ENCODE peak calls at places on chromosome 22, in ten cellular contexts. Q, N, P, M, A, F, H, L, Z and W are unnamed samples. For H3K27me3 and H3K4me1, the result is how much of the 10 kb centered on the place peaks cover.

GRCh38 chr22:19880786-19881569 is 26.3 kb upstream of the GNB1L start:
- DNase-seq in Q (no peak), N (peak), P (peak), M (peak), A (no peak), F (peak), H (no peak), L (peak), Z (no peak), W (peak)

GRCh38 chr22:46537946-46538815 is 761 bp upstream of the CELSR1 start:
- DNase-seq in Q (no peak), N (peak), P (peak), M (no peak), A (no peak), F (no peak), H (no peak), L (peak), Z (no peak), W (peak)

GRCh38 chr22:18104566-18104965 is 6.0 kb upstream of the TUBA8 start:
- DNase-seq in Q (no peak), N (peak), P (no peak), M (no peak), A (no peak), F (no peak), H (no peak), L (no peak), Z (peak), W (no peak)

GRCh38 chr22:20992056-20992442 is 9.9 kb downstream of the THAP7 start:
- DNase-seq in Q (no peak), N (no peak), P (no peak), M (no peak), A (no peak), F (no peak), H (no peak), L (no peak), Z (no peak), W (no peak)

GRCh38 chr22:49305966-49306631 is 521.6 kb downstream of the BRD1 start:
- DNase-seq in Q (peak), N (peak), P (no peak), M (no peak), A (no peak), F (no peak), H (no peak), L (no peak), Z (no peak), W (no peak)

GRCh38 chr22:49768077-49768476 is 59.6 kb downstream of the BRD1 start:
- DNase-seq in Q (peak), N (no peak), P (no peak), M (peak), A (no peak), F (no peak), H (peak), L (no peak), Z (no peak), W (no peak)

GRCh38 chr22:27148886-27149470 is 491.6 kb downstream of the MIAT start:
- DNase-seq in Q (no peak), N (no peak), P (no peak), M (no peak), A (no peak), F (no peak), H (no peak), L (no peak), Z (no peak), W (no peak)

GRCh38 chr22:47929073-47929472 is 1166.6 kb downstream of the TBC1D22A start:
- DNase-seq in Q (no peak), N (no peak), P (no peak), M (no peak), A (no peak), F (no peak), H (no peak), L (no peak), Z (no peak), W (no peak)

GRCh38 chr22:26643368-26644100 is 13.9 kb upstream of the MIAT start:
- DNase-seq in Q (no peak), N (no peak), P (no peak), M (no peak), A (peak), F (no peak), H (no peak), L (no peak), Z (no peak), W (no peak)

GRCh38 chr22:35409783-35410662 is 10.1 kb downstream of the MCM5 start:
- DNase-seq in Q (no peak), N (peak), P (no peak), M (peak), A (no peak), F (no peak), H (peak), L (no peak), Z (no peak), W (no peak)

GRCh38 chr22:28444659-28445058 is 235.0 kb downstream of the TTC28 start:
- DNase-seq in Q (no peak), N (no peak), P (no peak), M (no peak), A (no peak), F (no peak), H (no peak), L (no peak), Z (no peak), W (no peak)

GRCh38 chr22:35109613-35110012 is 43.7 kb downstream of the ISX start:
- DNase-seq in Q (no peak), N (no peak), P (no peak), M (no peak), A (no peak), F (no peak), H (no peak), L (no peak), Z (peak), W (no peak)

GRCh38 chr22:33922268-33922667 is 2.0 kb upstream of the LARGE1 start:
- DNase-seq in Q (peak), N (peak), P (peak), M (no peak), A (no peak), F (no peak), H (peak), L (no peak), Z (peak), W (peak)

GRCh38 chr22:28801845-28802594 is 1.7 kb upstream of the XBP1 start:
- DNase-seq in Q (peak), N (peak), P (no peak), M (no peak), A (no peak), F (no peak), H (no peak), L (no peak), Z (peak), W (no peak)

GRCh38 chr22:19115628-19116027 is 6.6 kb downstream of the DGCR2 start:
- DNase-seq in Q (no peak), N (peak), P (no peak), M (no peak), A (no peak), F (no peak), H (no peak), L (no peak), Z (no peak), W (no peak)

GRCh38 chr22:49930596-49931412 is 12.4 kb downstream of the CRELD2 start:
- DNase-seq in Q (peak), N (no peak), P (peak), M (peak), A (no peak), F (peak), H (peak), L (peak), Z (peak), W (peak)

GRCh38 chr22:47150426-47150825 is 388.0 kb downstream of the TBC1D22A start:
- DNase-seq in Q (no peak), N (no peak), P (no peak), M (no peak), A (no peak), F (no peak), H (no peak), L (no peak), Z (no peak), W (no peak)

GRCh38 chr22:19875531-19876313 is 21.0 kb upstream of the GNB1L start:
- DNase-seq in Q (no peak), N (peak), P (no peak), M (peak), A (no peak), F (no peak), H (no peak), L (no peak), Z (no peak), W (peak)

GRCh38 chr22:20810645-20811044 is 36.7 kb downstream of the SERPIND1 start:
- DNase-seq in Q (peak), N (no peak), P (no peak), M (no peak), A (no peak), F (no peak), H (no peak), L (no peak), Z (no peak), W (no peak)

GRCh38 chr22:26610072-26610958 is 7.5 kb downstream of the CRYBB1 start:
- DNase-seq in Q (no peak), N (peak), P (peak), M (no peak), A (peak), F (no peak), H (no peak), L (peak), Z (peak), W (no peak)

GRCh38 chr22:41826001-41826400 is 6.9 kb upstream of the SREBF2 start:
- DNase-seq in Q (no peak), N (no peak), P (no peak), M (no peak), A (no peak), F (no peak), H (no peak), L (no peak), Z (no peak), W (no peak)

GRCh38 chr22:19871845-19872778 is 17.4 kb upstream of the GNB1L start:
- DNase-seq in Q (peak), N (peak), P (no peak), M (peak), A (no peak), F (no peak), H (peak), L (no peak), Z (no peak), W (no peak)

GRCh38 chr22:27573992-27574391 is 227.6 kb downstream of the MN1 start:
- DNase-seq in Q (no peak), N (no peak), P (no peak), M (no peak), A (no peak), F (no peak), H (no peak), L (no peak), Z (no peak), W (no peak)

GRCh38 chr22:27895600-27895999 is 23.5 kb downstream of the PITPNB start:
- DNase-seq in Q (no peak), N (no peak), P (no peak), M (no peak), A (no peak), F (no peak), H (no peak), L (no peak), Z (no peak), W (no peak)

GRCh38 chr22:46064236-46064965 is 85.9 kb upstream of the PPARA start:
- DNase-seq in Q (no peak), N (peak), P (peak), M (peak), A (no peak), F (no peak), H (no peak), L (peak), Z (no peak), W (no peak)

GRCh38 chr22:47797546-47797945 is 1035.1 kb downstream of the TBC1D22A start:
- DNase-seq in Q (no peak), N (no peak), P (no peak), M (no peak), A (no peak), F (no peak), H (no peak), L (no peak), Z (no peak), W (no peak)

GRCh38 chr22:26401726-26402125 is 27.3 kb upstream of the ASPHD2 start:
- DNase-seq in Q (no peak), N (no peak), P (no peak), M (no peak), A (no peak), F (peak), H (no peak), L (no peak), Z (no peak), W (no peak)

GRCh38 chr22:20522828-20523117 is 15.4 kb downstream of the MED15 start:
- DNase-seq in Q (no peak), N (no peak), P (no peak), M (no peak), A (no peak), F (no peak), H (no peak), L (no peak), Z (no peak), W (no peak)

GRCh38 chr22:46251266-46251665 is 1.2 kb upstream of the CDPF1 start:
- DNase-seq in Q (no peak), N (no peak), P (no peak), M (no peak), A (no peak), F (no peak), H (no peak), L (no peak), Z (no peak), W (no peak)

GRCh38 chr22:45585437-45585755 is 82.7 kb downstream of the FBLN1 start:
- DNase-seq in Q (no peak), N (peak), P (no peak), M (no peak), A (no peak), F (no peak), H (peak), L (no peak), Z (no peak), W (no peak)

GRCh38 chr22:45903355-45904149 is 73.4 kb downstream of the WNT7B start:
- DNase-seq in Q (no peak), N (peak), P (peak), M (peak), A (no peak), F (no peak), H (peak), L (peak), Z (no peak), W (no peak)

GRCh38 chr22:45204751-45205623 is 35.7 kb downstream of the KIAA0930 start:
- DNase-seq in Q (no peak), N (peak), P (no peak), M (no peak), A (no peak), F (no peak), H (no peak), L (no peak), Z (no peak), W (no peak)

GRCh38 chr22:28802595-28803087 is 2.3 kb upstream of the XBP1 start:
- DNase-seq in Q (no peak), N (no peak), P (no peak), M (no peak), A (no peak), F (no peak), H (no peak), L (no peak), Z (peak), W (no peak)

GRCh38 chr22:42033263-42034181 is 34.9 kb downstream of the WBP2NL start:
- DNase-seq in Q (no peak), N (no peak), P (no peak), M (no peak), A (no peak), F (no peak), H (no peak), L (no peak), Z (no peak), W (no peak)

GRCh38 chr22:46063861-46064235 is 86.5 kb upstream of the PPARA start:
- DNase-seq in Q (no peak), N (no peak), P (peak), M (peak), A (no peak), F (no peak), H (no peak), L (peak), Z (no peak), W (no peak)

GRCh38 chr22:32996702-32997101 is 61.5 kb downstream of the SYN3 start:
- DNase-seq in Q (no peak), N (no peak), P (peak), M (peak), A (no peak), F (no peak), H (peak), L (no peak), Z (peak), W (no peak)

GRCh38 chr22:34055525-34056200 is 135.4 kb upstream of the LARGE1 start:
- DNase-seq in Q (no peak), N (no peak), P (peak), M (no peak), A (no peak), F (no peak), H (no peak), L (no peak), Z (peak), W (peak)

GRCh38 chr22:17172172-17172833 is 13.2 kb upstream of the HDHD5 start:
- DNase-seq in Q (peak), N (no peak), P (peak), M (no peak), A (no peak), F (no peak), H (peak), L (no peak), Z (no peak), W (no peak)

GRCh38 chr22:49026476-49027121 is 801.1 kb downstream of the BRD1 start:
- DNase-seq in Q (no peak), N (peak), P (no peak), M (no peak), A (no peak), F (no peak), H (no peak), L (no peak), Z (no peak), W (peak)

DNA sequence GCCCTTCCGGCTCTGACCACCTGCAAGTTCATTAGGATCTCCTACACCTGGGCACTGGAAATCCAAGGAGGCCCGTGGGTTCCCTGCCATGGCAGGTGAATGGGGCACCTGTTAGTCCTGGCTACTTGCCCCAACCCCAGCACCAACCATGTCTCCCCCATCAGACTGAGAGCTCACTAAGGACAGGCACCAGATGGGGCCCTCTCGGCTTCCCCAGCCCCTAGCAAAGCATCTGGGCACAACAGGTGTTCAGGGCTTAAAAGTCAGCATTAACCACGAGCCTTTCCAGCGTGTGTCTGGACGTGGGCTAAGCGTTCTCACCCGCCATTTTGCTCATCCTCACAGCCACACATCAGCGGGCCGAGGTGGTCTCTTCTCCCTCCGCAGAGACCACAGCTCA is 2.2 kb downstream of the SULT4A1 start:
- DNase-seq in Q (no peak), N (peak), P (no peak), M (peak), A (no peak), F (no peak), H (no peak), L (no peak), Z (no peak), W (no peak)
- H3K27me3 ChIP-seq in Q (under half), N (under half), P (under half), M (half or more), A (under half), F (under half), H (under half), L (under half), Z (under half), W (under half)

DNA sequence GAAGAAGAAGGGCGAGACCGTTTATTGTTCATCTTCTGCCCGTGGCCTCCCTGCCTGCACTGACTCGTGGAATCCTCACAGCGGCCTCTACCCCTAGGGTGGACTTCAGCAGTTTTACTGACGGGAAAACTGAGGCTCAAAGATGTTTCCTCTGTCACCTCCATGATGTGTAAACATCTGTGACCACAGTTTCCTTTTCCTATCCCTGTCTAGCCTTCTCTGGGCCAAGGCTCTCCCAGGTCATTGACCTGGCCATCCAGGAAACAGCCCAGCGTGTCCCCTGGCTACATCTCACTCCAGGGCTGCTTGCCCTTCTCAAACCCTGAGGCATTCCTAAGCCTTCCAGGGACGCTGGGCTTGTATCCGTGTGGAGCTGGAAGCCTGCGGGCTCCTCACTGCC is 49.0 kb upstream of the GCAT start:
- DNase-seq in Q (no peak), N (no peak), P (no peak), M (no peak), A (no peak), F (no peak), H (no peak), L (no peak), Z (no peak), W (no peak)
- H3K4me1 ChIP-seq in Q (under half), N (under half), P (under half), M (under half), A (under half), F (under half), H (under half), L (under half), Z (under half), W (under half)

DNA sequence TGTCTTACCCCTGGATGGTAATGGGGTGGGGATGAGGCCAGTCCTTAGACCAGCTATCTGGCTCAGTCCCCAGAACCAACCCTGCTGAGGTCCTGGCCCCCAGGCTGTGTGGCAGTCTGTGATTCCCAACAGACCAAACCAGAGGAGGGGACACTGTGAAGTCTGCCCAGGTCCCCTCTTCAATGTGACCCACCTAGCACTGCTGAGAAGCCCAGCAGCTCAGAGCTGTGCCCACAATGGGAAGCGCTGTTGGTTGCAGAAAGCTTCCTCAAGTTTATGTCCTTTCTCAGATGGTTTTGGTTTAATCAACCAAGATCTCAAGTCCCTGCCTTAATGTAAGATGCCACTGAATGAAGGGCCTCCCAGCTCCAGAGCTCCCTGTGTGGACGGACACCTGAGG is 114.7 kb upstream of the IGLL5 start:
- DNase-seq in Q (no peak), N (no peak), P (no peak), M (no peak), A (no peak), F (no peak), H (no peak), L (no peak), Z (no peak), W (no peak)
- H3K27me3 ChIP-seq in Q (under half), N (under half), P (under half), M (under half), A (under half), F (under half), H (under half), L (under half), Z (under half), W (half or more)

GRCh38 chr22:30310881-30311771 is 15.6 kb downstream of the TBC1D10A start:
- DNase-seq in Q (peak), N (peak), P (peak), M (peak), A (no peak), F (no peak), H (peak), L (peak), Z (peak), W (no peak)
- H3K4me1 ChIP-seq in Q (half or more), N (half or more), P (half or more), M (under half), A (half or more), F (under half), H (half or more), L (half or more), Z (under half), W (under half)

DNA sequence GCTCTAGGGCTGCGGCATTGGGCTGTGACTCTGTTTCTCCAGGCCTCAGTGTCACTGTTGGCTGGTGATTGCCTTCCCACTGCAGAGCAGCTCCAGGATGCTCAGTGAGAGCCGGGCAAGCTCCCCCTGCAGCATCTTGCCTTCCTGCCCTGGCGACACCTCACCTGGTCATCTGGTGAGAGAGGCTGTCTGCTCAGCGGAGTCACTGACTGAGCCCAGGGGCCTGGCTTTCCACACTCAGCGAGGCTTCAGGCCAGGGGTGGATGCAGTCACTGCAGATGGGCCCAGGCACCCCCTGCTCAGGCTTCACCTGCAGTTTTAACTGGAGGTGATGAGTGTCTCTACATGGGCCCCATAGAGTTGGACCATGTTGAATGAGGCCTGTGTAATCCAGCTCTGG is 136.8 kb downstream of the CACNA1I start:
- DNase-seq in Q (no peak), N (no peak), P (no peak), M (no peak), A (no peak), F (no peak), H (no peak), L (no peak), Z (no peak), W (no peak)
- H3K27me3 ChIP-seq in Q (under half), N (under half), P (under half), M (half or more), A (under half), F (under half), H (under half), L (half or more), Z (under half), W (under half)